ENCODE peak calls at places on chromosomes 12 and 14, in eight cellular contexts. X, Y, S, O, I, A, V and N are unnamed samples.

GRCh38 chr14:65210118-65210826 is 108.0 kb upstream of the MAX start:
- DNase-seq in A (no peak), O (no peak), V (no peak), I (no peak), Y (no peak), X (no peak), S (no peak), N (no peak)

GRCh38 chr12:67420506-67420905 is 151.3 kb downstream of the CAND1 start:
- DNase-seq in X (no peak), A (no peak), S (no peak), I (no peak), V (no peak), Y (no peak), O (no peak), N (no peak)

GRCh38 chr12:31008241-31008711 is 65.4 kb upstream of the DDX11 start:
- DNase-seq in X (no peak), V (no peak), S (no peak), O (no peak), I (peak; percentile 36), A (no peak), Y (no peak), N (no peak)

GRCh38 chr12:76946451-76946850 is 67.6 kb upstream of the CSRP2 start:
- DNase-seq in S (no peak), Y (no peak), O (no peak), V (no peak), X (peak; percentile 59), A (no peak), I (no peak), N (no peak)

GRCh38 chr12:107512391-107512790 is 173.2 kb upstream of the PWP1 start:
- DNase-seq in X (no peak), A (no peak), V (no peak), Y (no peak), O (no peak), I (no peak), S (no peak), N (peak; percentile 47)

GRCh38 chr14:94646481-94646880 is 34.3 kb downstream of the SERPINA3 start:
- DNase-seq in X (peak; percentile 61), Y (no peak), S (no peak), A (no peak), O (peak; percentile 7), V (no peak), I (no peak), N (no peak)

GRCh38 chr12:109727746-109728726 is 14.4 kb downstream of the FAM222A start:
- DNase-seq in A (no peak), V (no peak), Y (no peak), X (no peak), O (no peak), S (peak; percentile 28), I (peak; percentile 38), N (no peak)

GRCh38 chr12:53844989-53845836 is 93.4 kb upstream of the HOXC13 start:
- DNase-seq in A (no peak), S (no peak), O (peak; percentile 83), X (no peak), Y (no peak), V (no peak), I (no peak), N (no peak)

GRCh38 chr14:104516906-104517305 is 62.7 kb upstream of the C14orf180 start:
- DNase-seq in O (no peak), X (no peak), A (no peak), V (no peak), I (no peak), S (no peak), Y (no peak), N (no peak)

GRCh38 chr14:51289169-51289568 is 49.1 kb downstream of the TMX1 start:
- DNase-seq in V (no peak), S (no peak), A (no peak), Y (no peak), O (no peak), X (no peak), I (no peak), N (no peak)

GRCh38 chr14:24162083-24162482 is 1.0 kb downstream of the IRF9 start:
- DNase-seq in I (no peak), O (no peak), S (no peak), V (no peak), Y (peak; percentile 65), A (no peak), X (no peak), N (no peak)

GRCh38 chr12:53051058-53051880 is 1.4 kb downstream of the TNS2 start:
- DNase-seq in S (peak; percentile 91), O (peak; percentile 75), X (no peak), A (peak; percentile 80), I (peak; percentile 82), Y (peak; percentile 91), V (peak; percentile 83), N (peak; percentile 97)

GRCh38 chr12:112496493-112496892 is 77.7 kb downstream of the PTPN11 start:
- DNase-seq in I (no peak), S (no peak), A (no peak), X (no peak), O (no peak), V (no peak), Y (no peak), N (no peak)

GRCh38 chr14:45051180-45051579 is 32.7 kb upstream of the PRPF39 start:
- DNase-seq in X (no peak), A (no peak), V (no peak), Y (no peak), I (no peak), S (no peak), O (no peak), N (no peak)

GRCh38 chr12:93634416-93634815 is 42.8 kb upstream of the CRADD start:
- DNase-seq in I (no peak), A (no peak), Y (no peak), V (no peak), X (no peak), S (no peak), O (no peak), N (no peak)

GRCh38 chr12:2154050-2154449 is 101.3 kb downstream of the CACNA1C start:
- DNase-seq in X (peak; percentile 8), Y (no peak), V (no peak), I (no peak), A (no peak), S (no peak), O (no peak), N (no peak)

DNA sequence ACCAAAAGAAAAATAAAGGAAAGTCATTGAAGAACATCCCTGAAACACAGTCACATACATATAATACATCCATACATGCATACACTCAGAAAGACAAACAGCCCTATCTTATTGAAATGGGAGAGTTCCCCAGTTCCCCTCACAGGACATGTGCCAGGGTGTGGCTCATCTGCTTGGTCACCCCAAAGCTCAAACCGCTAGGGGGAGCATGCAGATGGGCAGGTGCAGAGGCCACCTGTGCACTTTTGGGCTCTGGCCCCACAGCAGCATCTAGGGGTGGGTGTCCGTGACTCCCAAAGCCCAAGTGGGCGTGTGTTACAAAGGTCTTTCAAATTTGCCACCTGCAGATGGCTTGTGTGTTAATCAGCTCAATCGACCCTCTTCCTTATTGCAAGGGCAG is 75.2 kb downstream of the CMAS start:
- DNase-seq in A (no peak), I (no peak), O (no peak), Y (no peak), X (no peak), V (no peak), S (no peak), N (no peak)
- TF ChIP-seq CTCF in A (no peak), I (peak; percentile 31), O (peak; percentile 32), Y (no peak), X (peak; percentile 32), V (no peak), S (no peak), N (no peak)

GRCh38 chr12:71954040-71954649 is 15.5 kb downstream of the TPH2 start:
- DNase-seq in A (no peak), V (no peak), S (no peak), Y (no peak), I (no peak), O (no peak), X (peak; percentile 81), N (no peak)
- H3K4me3 ChIP-seq in A (no peak overlapping the region), V (no peak overlapping the region), S (no peak overlapping the region), Y (no peak overlapping the region), I (no peak overlapping the region), O (no peak overlapping the region), X (no peak overlapping the region), N (no peak overlapping the region)

GRCh38 chr14:68345738-68346137 is 447.1 kb downstream of the ZFP36L1 start:
- DNase-seq in V (no peak), I (no peak), X (no peak), O (no peak), A (no peak), S (no peak), Y (no peak), N (no peak)

GRCh38 chr14:68342216-68342615 is 450.7 kb downstream of the ZFP36L1 start:
- DNase-seq in S (no peak), V (no peak), X (no peak), I (no peak), Y (no peak), A (no peak), O (no peak), N (no peak)

GRCh38 chr14:68346540-68347232 is 446.2 kb downstream of the ZFP36L1 start:
- DNase-seq in Y (no peak), X (no peak), A (no peak), S (no peak), I (no peak), O (no peak), V (no peak), N (no peak)

GRCh38 chr14:68341765-68342212 is 451.1 kb downstream of the ZFP36L1 start:
- DNase-seq in Y (no peak), V (no peak), I (no peak), A (no peak), S (no peak), O (no peak), X (peak; percentile 61), N (no peak)

GRCh38 chr14:68343534-68344093 is 449.3 kb downstream of the ZFP36L1 start:
- DNase-seq in V (no peak), A (no peak), I (no peak), S (no peak), X (no peak), Y (no peak), O (no peak), N (no peak)
- TF ChIP-seq CTCF in V (no peak), A (no peak), I (no peak), S (no peak), X (no peak), Y (no peak), O (no peak), N (no peak)

DNA sequence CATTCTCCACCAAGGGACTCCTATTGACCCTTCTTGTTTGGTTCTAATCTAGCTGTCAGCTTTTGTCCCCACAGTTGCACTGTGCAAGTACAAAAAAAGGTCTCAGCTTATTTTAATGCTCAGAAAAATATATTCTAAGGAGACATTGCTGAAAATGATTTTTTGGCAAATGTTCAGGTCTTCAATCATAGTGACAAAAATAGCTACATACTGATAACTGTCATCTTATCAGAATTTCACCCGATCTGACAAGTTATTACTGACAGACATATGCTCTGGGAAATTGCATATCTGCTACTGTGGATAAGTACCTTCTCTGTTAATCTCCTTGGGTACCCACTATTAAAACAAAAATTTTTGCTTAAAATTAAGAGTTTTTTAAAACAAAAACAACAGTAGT is 263.6 kb downstream of the FLRT2 start:
- DNase-seq in X (no peak), S (no peak), Y (no peak), I (no peak), V (no peak), O (no peak), A (no peak), N (no peak)
- H3K4me3 ChIP-seq in X (no peak overlapping the region), S (no peak overlapping the region), Y (no peak overlapping the region), I (no peak overlapping the region), V (no peak overlapping the region), O (no peak overlapping the region), A (no peak overlapping the region), N (no peak overlapping the region)

GRCh38 chr14:32366256-32366655 is 37.2 kb downstream of the AKAP6 start:
- DNase-seq in X (peak; percentile 18), I (no peak), A (no peak), Y (no peak), V (no peak), O (no peak), S (peak; percentile 59), N (no peak)
- TF ChIP-seq CTCF in X (no peak), I (no peak), A (no peak), Y (no peak), V (peak; percentile 27), O (no peak), S (peak; percentile 57), N (no peak)